ENCODE peak calls at places on chromosomes 2 and 18, in four cellular contexts. One of them, this sample, is unnamed.

GRCh38 chr2:209472386-209472832 is 48.6 kb downstream of the MAP2 start:
- DNase-seq in choroid plexus epithelial cell: peak
- DNase-seq in activated CD4-positive, alpha-beta T cell treated with anti-CD3 and anti-CD28 coated beads for 4 hours: no peak
- DNase-seq in kidney glomerular epithelial cell: peak
- DNase-seq in this sample: peak

GRCh38 chr2:32715391-32715841 is 87.6 kb downstream of the TTC27 start:
- DNase-seq in activated CD4-positive, alpha-beta T cell treated with anti-CD3 and anti-CD28 coated beads for 4 hours: no peak
- DNase-seq in kidney glomerular epithelial cell: no peak
- DNase-seq in choroid plexus epithelial cell: peak
- DNase-seq in this sample: peak

GRCh38 chr18:58447342-58448190 is 181.3 kb downstream of the ALPK2 start:
- DNase-seq in choroid plexus epithelial cell: peak
- DNase-seq in activated CD4-positive, alpha-beta T cell treated with anti-CD3 and anti-CD28 coated beads for 4 hours: no peak
- DNase-seq in kidney glomerular epithelial cell: no peak
- DNase-seq in this sample: no peak

GRCh38 chr18:32383040-32383819 is 87.5 kb downstream of the GAREM1 start:
- DNase-seq in kidney glomerular epithelial cell: peak
- DNase-seq in choroid plexus epithelial cell: peak
- DNase-seq in activated CD4-positive, alpha-beta T cell treated with anti-CD3 and anti-CD28 coated beads for 4 hours: no peak
- DNase-seq in this sample: peak

GRCh38 chr2:69509011-69509749 is 71.9 kb upstream of the NFU1 start:
- DNase-seq in kidney glomerular epithelial cell: no peak
- DNase-seq in choroid plexus epithelial cell: no peak
- DNase-seq in activated CD4-positive, alpha-beta T cell treated with anti-CD3 and anti-CD28 coated beads for 4 hours: no peak
- DNase-seq in this sample: no peak

GRCh38 chr2:190864375-190864774 is 16.2 kb upstream of the GLS start:
- DNase-seq in kidney glomerular epithelial cell: no peak
- DNase-seq in choroid plexus epithelial cell: peak
- DNase-seq in activated CD4-positive, alpha-beta T cell treated with anti-CD3 and anti-CD28 coated beads for 4 hours: no peak
- DNase-seq in this sample: no peak

GRCh38 chr2:241788572-241788971 is 11.9 kb downstream of the GAL3ST2 start:
- DNase-seq in kidney glomerular epithelial cell: peak
- DNase-seq in choroid plexus epithelial cell: no peak
- DNase-seq in activated CD4-positive, alpha-beta T cell treated with anti-CD3 and anti-CD28 coated beads for 4 hours: no peak
- DNase-seq in this sample: no peak

GRCh38 chr2:232466221-232466620 is 10.3 kb downstream of the ALPI start:
- DNase-seq in activated CD4-positive, alpha-beta T cell treated with anti-CD3 and anti-CD28 coated beads for 4 hours: no peak
- DNase-seq in choroid plexus epithelial cell: no peak
- DNase-seq in kidney glomerular epithelial cell: no peak
- DNase-seq in this sample: no peak

GRCh38 chr18:21362921-21363320 is 120.9 kb downstream of the GREB1L start:
- DNase-seq in choroid plexus epithelial cell: no peak
- DNase-seq in activated CD4-positive, alpha-beta T cell treated with anti-CD3 and anti-CD28 coated beads for 4 hours: no peak
- DNase-seq in kidney glomerular epithelial cell: no peak
- DNase-seq in this sample: no peak

GRCh38 chr2:216057688-216058193 is 23.9 kb downstream of the PECR start:
- DNase-seq in kidney glomerular epithelial cell: peak
- DNase-seq in activated CD4-positive, alpha-beta T cell treated with anti-CD3 and anti-CD28 coated beads for 4 hours: peak
- DNase-seq in choroid plexus epithelial cell: peak
- DNase-seq in this sample: no peak

GRCh38 chr18:26491194-26491816 is 57.0 kb downstream of the KCTD1 start:
- DNase-seq in choroid plexus epithelial cell: no peak
- DNase-seq in kidney glomerular epithelial cell: no peak
- DNase-seq in activated CD4-positive, alpha-beta T cell treated with anti-CD3 and anti-CD28 coated beads for 4 hours: no peak
- DNase-seq in this sample: no peak

GRCh38 chr18:11570770-11571169 is 38.6 kb upstream of the SLC35G4 start:
- DNase-seq in choroid plexus epithelial cell: peak
- DNase-seq in kidney glomerular epithelial cell: no peak
- DNase-seq in activated CD4-positive, alpha-beta T cell treated with anti-CD3 and anti-CD28 coated beads for 4 hours: no peak
- DNase-seq in this sample: no peak

GRCh38 chr2:187993516-187993915 is 298.2 kb upstream of the GULP1 start:
- DNase-seq in activated CD4-positive, alpha-beta T cell treated with anti-CD3 and anti-CD28 coated beads for 4 hours: no peak
- DNase-seq in choroid plexus epithelial cell: peak
- DNase-seq in kidney glomerular epithelial cell: no peak
- DNase-seq in this sample: peak